ENCODE peak calls at places on chromosome 12, in four cellular contexts. K is fibroblast of lung; P is WTC11; D is CD4-positive, alpha-beta T cell. W is an unnamed sample.

GRCh38 chr12:119008691-119009221 is 27.4 kb downstream of the SRRM4 start:
- DNase-seq in D (no peak), K (no peak), P (peak), W (no peak)

GRCh38 chr12:53757095-53757770 is 5.5 kb upstream of the CISTR start:
- DNase-seq in P (peak), D (peak), K (peak), W (peak)

GRCh38 chr12:108043750-108044149 is 85.3 kb upstream of the WSCD2 start:
- DNase-seq in P (no peak), K (no peak), D (no peak), W (no peak)

GRCh38 chr12:63028951-63029350 is 94.0 kb upstream of the PPM1H start:
- DNase-seq in P (no peak), K (no peak), D (no peak), W (no peak)

GRCh38 chr12:749871-750270 is 2.5 kb upstream of the WNK1 start:
- DNase-seq in D (no peak), P (no peak), K (no peak), W (no peak)

GRCh38 chr12:132413931-132414588 is 75.9 kb upstream of the FBRSL1 start:
- DNase-seq in D (peak), K (no peak), P (peak), W (no peak)

GRCh38 chr12:11431486-11431885 is 36.1 kb upstream of the PRB2 start:
- DNase-seq in D (no peak), K (no peak), P (no peak), W (no peak)

GRCh38 chr12:130198026-130198662 is 35.9 kb downstream of the FZD10 start:
- DNase-seq in D (no peak), K (no peak), P (no peak), W (no peak)

GRCh38 chr12:102769323-102769916 is 147.6 kb downstream of the PAH start:
- DNase-seq in P (peak), D (no peak), K (peak), W (peak)

GRCh38 chr12:116492703-116493324 is 66.4 kb upstream of the MAP1LC3B2 start:
- DNase-seq in K (peak), P (no peak), D (no peak), W (peak)

GRCh38 chr12:67826946-67827719 is 162.1 kb upstream of the IFNG-AS1 start:
- DNase-seq in D (no peak), K (peak), P (no peak), W (peak)

GRCh38 chr12:93591137-93591868 is 18.8 kb downstream of the SOCS2 start:
- DNase-seq in K (peak), P (peak), D (peak), W (peak)

GRCh38 chr12:75720807-75721206 is 209.4 kb upstream of the KRR1 start:
- DNase-seq in K (no peak), P (peak), D (no peak), W (no peak)

GRCh38 chr12:15996254-15996653 is 85.1 kb downstream of the DERA start:
- DNase-seq in K (peak), D (no peak), P (no peak), W (peak)

GRCh38 chr12:89664441-89664840 is 44.2 kb downstream of the ATP2B1 start:
- DNase-seq in K (no peak), D (no peak), P (no peak), W (no peak)

GRCh38 chr12:27344246-27344645 is 11.6 kb downstream of the BMAL2 start:
- DNase-seq in D (no peak), K (no peak), P (no peak), W (no peak)

GRCh38 chr12:779745-780734 is 27.7 kb downstream of the WNK1 start:
- DNase-seq in P (no peak), K (peak), D (no peak), W (peak)

GRCh38 chr12:62248873-62249272 is 11.3 kb upstream of the USP15 start:
- DNase-seq in D (no peak), P (no peak), K (peak), W (no peak)

GRCh38 chr12:96208346-96208745 is 14.2 kb downstream of the ELK3 start:
- DNase-seq in K (peak), D (no peak), P (no peak), W (peak)

GRCh38 chr12:70354777-70355176 is 11.3 kb upstream of the KCNMB4 start:
- DNase-seq in K (no peak), P (no peak), D (no peak), W (peak)

GRCh38 chr12:100156731-100157426 is 14.2 kb upstream of the BLTP3B start:
- DNase-seq in P (no peak), D (no peak), K (no peak), W (no peak)

GRCh38 chr12:45560689-45561088 is 168.8 kb upstream of the ARID2 start:
- DNase-seq in P (no peak), K (no peak), D (no peak), W (no peak)

GRCh38 chr12:34595749-34596733 is 573.7 kb downstream of the ALG10 start:
- DNase-seq in P (no peak), D (no peak), K (no peak), W (no peak)

GRCh38 chr12:31288381-31288780 is 37.6 kb downstream of the SINHCAF start:
- DNase-seq in P (peak), K (no peak), D (no peak), W (no peak)

GRCh38 chr12:121283841-121284240 is 12.7 kb downstream of the CAMKK2 start:
- DNase-seq in P (no peak), D (no peak), K (no peak), W (no peak)

GRCh38 chr12:24750263-24750662 is 198.6 kb downstream of the BCAT1 start:
- DNase-seq in P (peak), D (no peak), K (peak), W (no peak)

GRCh38 chr12:54360717-54361456 is 3.4 kb downstream of the GPR84 start:
- DNase-seq in K (peak), P (peak), D (peak), W (peak)

GRCh38 chr12:57230381-57231155 is 1.1 kb downstream of the SHMT2 start:
- DNase-seq in K (no peak), P (no peak), D (no peak), W (no peak)

GRCh38 chr12:75739916-75740315 is 228.5 kb upstream of the KRR1 start:
- DNase-seq in D (no peak), P (no peak), K (no peak), W (no peak)

GRCh38 chr12:75783093-75783877 is 248.3 kb downstream of the PHLDA1 start:
- DNase-seq in D (no peak), P (no peak), K (peak), W (no peak)

GRCh38 chr12:27969901-27970390 is 2.6 kb downstream of the PTHLH start:
- DNase-seq in P (peak), K (peak), D (no peak), W (peak)

GRCh38 chr12:47190271-47190750 is 110.6 kb upstream of the AMIGO2 start:
- DNase-seq in K (peak), D (no peak), P (no peak), W (peak)

GRCh38 chr12:53560912-53561589 is 53.8 kb upstream of the NPFF start:
- DNase-seq in K (no peak), P (no peak), D (no peak), W (peak)

DNA sequence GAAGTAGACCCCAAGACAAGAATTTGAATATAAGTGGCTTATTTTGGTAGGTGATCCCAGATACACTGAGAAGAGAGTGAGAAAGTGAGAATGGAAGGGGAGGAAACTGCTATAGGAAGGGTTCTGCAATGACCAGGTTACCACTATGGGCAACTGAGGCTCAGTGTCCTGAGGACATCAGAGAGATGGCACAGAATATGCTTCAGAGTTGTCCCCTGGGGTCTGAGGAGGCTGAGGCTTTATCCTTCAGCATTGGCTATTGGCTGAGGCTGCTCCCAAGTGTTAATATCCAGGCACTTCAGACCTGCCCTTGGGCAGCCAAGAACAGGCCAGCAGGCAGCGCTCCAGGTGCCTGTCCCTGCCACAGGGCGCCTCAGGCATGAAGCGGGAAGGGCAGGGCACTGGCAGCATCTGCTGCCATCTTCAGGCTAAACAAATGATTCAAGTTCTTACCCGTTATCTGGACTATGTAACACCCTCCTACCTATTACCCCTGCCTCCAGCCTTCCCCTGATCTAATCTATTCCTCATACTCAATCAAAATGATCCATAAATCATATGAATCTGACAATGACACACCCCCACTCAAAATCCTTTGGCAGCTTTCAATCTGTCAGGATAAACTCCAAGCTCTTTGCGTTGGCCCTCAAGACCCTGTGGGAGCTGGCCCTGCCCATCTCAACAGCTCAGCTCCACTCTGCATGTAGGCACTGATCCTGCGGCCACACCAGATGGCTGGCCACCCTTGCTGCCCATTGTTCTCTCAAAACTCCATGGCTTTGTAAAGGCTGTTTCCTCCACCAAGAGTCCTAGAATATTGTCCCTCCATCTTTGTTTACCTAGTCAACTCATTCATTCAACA is 42.4 kb downstream of the CKAP4 start:
- DNase-seq in K (no peak), D (no peak), P (no peak), W (no peak)
- TF ChIP-seq CTCF in K (no peak), D (no peak), P (no peak), W (no peak)

GRCh38 chr12:113310489-113310888 is 24.4 kb downstream of the SLC8B1 start:
- DNase-seq in P (no peak), D (no peak), K (no peak), W (no peak)
- TF ChIP-seq CTCF in P (no peak), D (no peak), K (no peak), W (no peak)

GRCh38 chr12:110846615-110847566 is at the start of gene CCDC63:
- DNase-seq in D (no peak), P (peak), K (peak), W (peak)
- TF ChIP-seq CTCF in D (peak), P (no peak), K (peak), W (peak)

DNA sequence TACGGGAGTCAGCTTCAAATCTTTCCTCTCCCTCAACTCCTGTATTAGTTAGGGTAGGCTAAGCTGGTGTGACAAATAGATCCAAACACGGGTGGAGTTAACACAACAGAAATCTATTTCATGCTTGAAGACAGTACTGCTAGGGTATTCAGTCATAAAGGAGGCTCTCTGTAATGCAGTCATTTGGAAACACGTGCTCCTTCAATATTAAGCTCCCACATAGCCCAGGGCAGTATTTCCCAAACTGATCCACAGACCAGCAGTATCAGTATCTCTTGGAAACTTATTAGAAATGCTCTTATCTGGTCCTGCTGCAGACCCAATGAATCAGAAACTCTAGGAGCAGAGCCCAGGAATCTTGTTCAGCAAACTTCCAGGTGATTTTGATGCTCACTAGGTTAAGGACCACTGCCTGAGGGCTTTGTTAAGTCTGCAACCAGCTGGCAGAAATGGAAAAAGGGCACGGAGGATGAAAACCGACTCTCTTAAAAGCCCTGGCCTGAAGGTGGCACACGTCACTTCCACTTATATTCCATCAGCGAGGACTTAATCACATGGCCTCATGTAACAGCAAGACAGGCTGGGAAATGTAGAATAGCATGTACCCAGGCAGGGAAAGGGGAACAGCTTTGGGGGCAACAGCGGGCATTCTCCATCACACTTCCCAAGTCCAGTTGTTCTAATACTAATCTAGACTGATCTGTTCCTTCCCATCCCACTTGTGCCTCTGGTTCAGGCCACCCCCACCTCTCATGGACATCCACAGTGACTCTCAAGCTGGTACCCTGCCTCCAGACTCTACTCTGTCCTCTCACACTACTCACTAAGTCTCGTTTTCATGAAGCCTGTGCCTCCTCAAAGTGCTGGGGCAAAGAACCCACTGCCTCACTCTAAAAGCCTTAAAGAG is 38.2 kb upstream of the RIC8B start:
- DNase-seq in K (no peak), D (no peak), P (no peak), W (peak)
- TF ChIP-seq CTCF in K (no peak), D (no peak), P (no peak), W (no peak)

W was measured in cardiac fibroblast.